ENCODE peak calls at places on chromosomes 12 and 14, in seven cellular contexts. H is non-pigmented ciliary epithelial cell; D is HuH-7; B is naive thymus-derived CD4-positive, alpha-beta T cell; W is adipocyte; M is left ventricle myocardium superior; V is NCI-H187 treated with DMSO at 0.1 percent for 48 hours. O is an unnamed sample.

GRCh38 chr14:81565441-81566290 is 32.0 kb upstream of the SEL1L start:
- DNase-seq in V (no peak), D (peak), M (no peak), H (no peak), B (no peak), W (peak), O (peak)

GRCh38 chr12:131908716-131909595 is 14.5 kb downstream of the ULK1 start:
- DNase-seq in H (no peak), W (no peak), B (no peak), V (no peak), D (no peak), M (peak), O (no peak)

GRCh38 chr12:12985817-12986408 is 14.2 kb downstream of the HEBP1 start:
- DNase-seq in W (peak), M (no peak), V (no peak), D (peak), H (no peak), B (no peak), O (peak)

GRCh38 chr12:11758838-11759509 is 109.5 kb downstream of the ETV6 start:
- DNase-seq in D (no peak), B (no peak), H (no peak), M (no peak), W (no peak), V (no peak), O (no peak)

GRCh38 chr14:73325630-73326299 is 88.5 kb downstream of the PAPLN start:
- DNase-seq in B (peak), H (no peak), D (no peak), V (no peak), W (no peak), M (no peak), O (no peak)

GRCh38 chr12:48927261-48927660 is 2.0 kb upstream of the FKBP11 start:
- DNase-seq in W (peak), V (no peak), H (peak), D (no peak), B (no peak), M (no peak), O (no peak)

GRCh38 chr14:68596211-68596610 is 196.7 kb downstream of the ZFP36L1 start:
- DNase-seq in M (no peak), B (no peak), W (no peak), V (no peak), H (no peak), D (no peak), O (no peak)

GRCh38 chr14:104388011-104388521 is 191.5 kb upstream of the C14orf180 start:
- DNase-seq in H (no peak), D (no peak), W (no peak), M (no peak), B (no peak), V (no peak), O (no peak)

GRCh38 chr14:60179296-60179924 is 14.2 kb upstream of the DHRS7 start:
- DNase-seq in H (no peak), W (peak), M (no peak), B (no peak), V (no peak), D (no peak), O (no peak)

GRCh38 chr14:63249112-63249511 is 44.9 kb downstream of the RHOJ start:
- DNase-seq in V (no peak), H (no peak), M (no peak), D (no peak), B (no peak), W (peak), O (no peak)

GRCh38 chr12:19829100-19829853 is 390.0 kb downstream of the AEBP2 start:
- DNase-seq in D (no peak), M (no peak), V (no peak), W (no peak), H (no peak), B (no peak), O (no peak)

GRCh38 chr12:106170285-106170684 is 31.5 kb upstream of the NUAK1 start:
- DNase-seq in B (no peak), D (no peak), H (peak), W (peak), V (no peak), M (no peak), O (no peak)

GRCh38 chr12:119713551-119714031 is 45.7 kb downstream of the PRKAB1 start:
- DNase-seq in V (peak), M (no peak), B (no peak), D (no peak), H (no peak), W (no peak), O (no peak)

GRCh38 chr14:94104731-94105130 is 5.8 kb upstream of the IFI27 start:
- DNase-seq in B (no peak), H (no peak), V (no peak), M (no peak), W (no peak), D (no peak), O (no peak)

GRCh38 chr14:91261115-91261514 is 16.6 kb upstream of the GPR68 start:
- DNase-seq in B (no peak), W (no peak), M (no peak), D (no peak), V (no peak), H (no peak), O (no peak)

GRCh38 chr12:1204581-1205121 is 213.6 kb downstream of the ERC1 start:
- DNase-seq in M (no peak), V (no peak), B (peak), D (no peak), W (peak), H (no peak), O (no peak)

GRCh38 chr12:1839956-1840550 is 19.7 kb downstream of the LRTM2 start:
- DNase-seq in B (no peak), W (no peak), H (no peak), M (no peak), V (no peak), D (no peak), O (peak)

GRCh38 chr12:6279631-6280030 is 30.9 kb upstream of the PLEKHG6 start:
- DNase-seq in H (no peak), V (no peak), D (no peak), M (no peak), W (no peak), B (no peak), O (no peak)

GRCh38 chr12:62006076-62006732 is 254.0 kb upstream of the USP15 start:
- DNase-seq in M (no peak), W (peak), H (peak), B (peak), D (peak), V (no peak), O (peak)

GRCh38 chr12:4269279-4269991 is 4.1 kb upstream of the CCND2 start:
- DNase-seq in B (peak), V (no peak), M (peak), H (no peak), D (no peak), W (peak), O (peak)

GRCh38 chr12:6211421-6211869 is 11.2 kb downstream of the CD9 start:
- DNase-seq in B (no peak), H (peak), D (no peak), W (peak), V (no peak), M (no peak), O (no peak)

GRCh38 chr14:81625343-81625742 is 91.7 kb upstream of the SEL1L start:
- DNase-seq in M (no peak), V (no peak), D (peak), B (no peak), W (peak), H (no peak), O (peak)

GRCh38 chr14:91244501-91244901 is at the start of gene GPR68:
- DNase-seq in W (peak), D (no peak), V (no peak), H (no peak), B (no peak), M (peak), O (peak)

GRCh38 chr12:128933039-128933438 is 79.8 kb downstream of the GLT1D1 start:
- DNase-seq in B (no peak), V (no peak), W (no peak), H (no peak), D (no peak), M (no peak), O (no peak)

O was measured in AML-193.